ENCODE peak calls at places on chromosome 4, in seven cellular contexts. One of them, this sample, is unnamed.

GRCh38 chr4:174381419-174381818 is 97.7 kb downstream of the CEP44 start:
- DNase-seq in psoas muscle: no peak
- DNase-seq in WTC11: no peak
- DNase-seq in glutamatergic neuron: no peak
- DNase-seq in A549: no peak
- DNase-seq in heart left ventricle: no peak
- DNase-seq in stomach: no peak
- DNase-seq in this sample: no peak

GRCh38 chr4:146943691-146944375 is 1.8 kb downstream of the TTC29 start:
- DNase-seq in WTC11: no peak
- DNase-seq in glutamatergic neuron: no peak
- DNase-seq in A549: no peak
- DNase-seq in stomach: no peak
- DNase-seq in psoas muscle: no peak
- DNase-seq in heart left ventricle: no peak
- DNase-seq in this sample: no peak

GRCh38 chr4:5738061-5738460 is 27.1 kb downstream of the EVC start:
- DNase-seq in glutamatergic neuron: no peak
- DNase-seq in A549: no peak
- DNase-seq in heart left ventricle: no peak
- DNase-seq in stomach: no peak
- DNase-seq in WTC11: no peak
- DNase-seq in psoas muscle: no peak
- DNase-seq in this sample: no peak

GRCh38 chr4:44558206-44558605 is 93.2 kb downstream of the YIPF7 start:
- DNase-seq in psoas muscle: no peak
- DNase-seq in stomach: no peak
- DNase-seq in glutamatergic neuron: no peak
- DNase-seq in A549: no peak
- DNase-seq in heart left ventricle: no peak
- DNase-seq in WTC11: no peak
- DNase-seq in this sample: no peak

GRCh38 chr4:1045595-1046201 is 34.3 kb downstream of the FGFRL1 start:
- DNase-seq in glutamatergic neuron: no peak
- DNase-seq in WTC11: no peak
- DNase-seq in stomach: no peak
- DNase-seq in A549: no peak
- DNase-seq in heart left ventricle: no peak
- DNase-seq in psoas muscle: peak; percentile 42
- DNase-seq in this sample: no peak

GRCh38 chr4:164683040-164683439 is 70.9 kb upstream of the SMIM31 start:
- DNase-seq in glutamatergic neuron: no peak
- DNase-seq in heart left ventricle: no peak
- DNase-seq in stomach: no peak
- DNase-seq in psoas muscle: no peak
- DNase-seq in A549: no peak
- DNase-seq in WTC11: no peak
- DNase-seq in this sample: no peak

GRCh38 chr4:121900132-121900983 is 30.1 kb upstream of the BBS7 start:
- DNase-seq in WTC11: peak; percentile 49
- DNase-seq in psoas muscle: no peak
- DNase-seq in stomach: peak; percentile 35
- DNase-seq in glutamatergic neuron: peak; percentile 53
- DNase-seq in heart left ventricle: peak; percentile 21
- DNase-seq in A549: peak; percentile 51
- DNase-seq in this sample: peak; percentile 56

GRCh38 chr4:108118505-108118904 is 50.2 kb downstream of the LEF1 start:
- DNase-seq in A549: peak; percentile 24
- DNase-seq in WTC11: no peak
- DNase-seq in psoas muscle: no peak
- DNase-seq in glutamatergic neuron: no peak
- DNase-seq in stomach: no peak
- DNase-seq in heart left ventricle: no peak
- DNase-seq in this sample: no peak

GRCh38 chr4:109040441-109040840 is 262.0 kb downstream of the COL25A1 start:
- DNase-seq in WTC11: no peak
- DNase-seq in stomach: no peak
- DNase-seq in psoas muscle: no peak
- DNase-seq in glutamatergic neuron: no peak
- DNase-seq in A549: no peak
- DNase-seq in heart left ventricle: no peak
- DNase-seq in this sample: no peak

GRCh38 chr4:129600898-129601297 is 504.9 kb downstream of the C4orf33 start:
- DNase-seq in heart left ventricle: no peak
- DNase-seq in psoas muscle: no peak
- DNase-seq in stomach: no peak
- DNase-seq in glutamatergic neuron: peak; percentile 22
- DNase-seq in WTC11: no peak
- DNase-seq in A549: no peak
- DNase-seq in this sample: no peak

GRCh38 chr4:67871867-67872266 is 11.9 kb downstream of the TMPRSS11D start:
- DNase-seq in psoas muscle: no peak
- DNase-seq in WTC11: no peak
- DNase-seq in heart left ventricle: no peak
- DNase-seq in A549: peak; percentile 25
- DNase-seq in stomach: no peak
- DNase-seq in glutamatergic neuron: no peak
- DNase-seq in this sample: no peak

GRCh38 chr4:8110071-8110986 is 48.3 kb downstream of the ABLIM2 start:
- DNase-seq in stomach: no peak
- DNase-seq in WTC11: peak; percentile 83
- DNase-seq in psoas muscle: peak; percentile 75
- DNase-seq in A549: peak; percentile 44
- DNase-seq in glutamatergic neuron: peak; percentile 77
- DNase-seq in heart left ventricle: no peak
- DNase-seq in this sample: peak; percentile 60

GRCh38 chr4:94976371-94977011 is 218.7 kb downstream of the BMPR1B start:
- DNase-seq in WTC11: no peak
- DNase-seq in heart left ventricle: no peak
- DNase-seq in stomach: no peak
- DNase-seq in glutamatergic neuron: no peak
- DNase-seq in psoas muscle: no peak
- DNase-seq in A549: peak; percentile 50
- DNase-seq in this sample: no peak

GRCh38 chr4:151355155-151355554 is 29.8 kb upstream of the SH3D19 start:
- DNase-seq in psoas muscle: no peak
- DNase-seq in A549: no peak
- DNase-seq in heart left ventricle: no peak
- DNase-seq in WTC11: no peak
- DNase-seq in glutamatergic neuron: no peak
- DNase-seq in stomach: no peak
- DNase-seq in this sample: no peak

GRCh38 chr4:69894706-69895105 is 34.8 kb upstream of the SULT1E1 start:
- DNase-seq in WTC11: no peak
- DNase-seq in stomach: no peak
- DNase-seq in heart left ventricle: no peak
- DNase-seq in psoas muscle: no peak
- DNase-seq in A549: no peak
- DNase-seq in glutamatergic neuron: no peak
- DNase-seq in this sample: no peak

GRCh38 chr4:172554588-172554987 is 614.0 kb upstream of the GALNT7 start:
- DNase-seq in WTC11: no peak
- DNase-seq in psoas muscle: no peak
- DNase-seq in A549: no peak
- DNase-seq in glutamatergic neuron: no peak
- DNase-seq in stomach: no peak
- DNase-seq in heart left ventricle: no peak
- DNase-seq in this sample: no peak

GRCh38 chr4:150127757-150128156 is 49.5 kb downstream of the DCLK2 start:
- DNase-seq in psoas muscle: no peak
- DNase-seq in stomach: no peak
- DNase-seq in heart left ventricle: no peak
- DNase-seq in WTC11: no peak
- DNase-seq in glutamatergic neuron: no peak
- DNase-seq in A549: no peak
- DNase-seq in this sample: no peak

GRCh38 chr4:124757121-124757520 is 44.6 kb upstream of the ANKRD50 start:
- DNase-seq in WTC11: no peak
- DNase-seq in psoas muscle: no peak
- DNase-seq in A549: no peak
- DNase-seq in glutamatergic neuron: no peak
- DNase-seq in stomach: no peak
- DNase-seq in heart left ventricle: no peak
- DNase-seq in this sample: no peak

GRCh38 chr4:150217804-150218203 is 139.6 kb downstream of the DCLK2 start:
- DNase-seq in glutamatergic neuron: no peak
- DNase-seq in A549: no peak
- DNase-seq in psoas muscle: no peak
- DNase-seq in stomach: no peak
- DNase-seq in heart left ventricle: no peak
- DNase-seq in WTC11: no peak
- DNase-seq in this sample: no peak

GRCh38 chr4:168651374-168651773 is 154.5 kb downstream of the PALLD start:
- DNase-seq in WTC11: no peak
- DNase-seq in A549: no peak
- DNase-seq in psoas muscle: no peak
- DNase-seq in stomach: no peak
- DNase-seq in glutamatergic neuron: no peak
- DNase-seq in heart left ventricle: no peak
- DNase-seq in this sample: no peak

GRCh38 chr4:124199755-124200154 is 512.8 kb downstream of the ANKRD50 start:
- DNase-seq in psoas muscle: no peak
- DNase-seq in heart left ventricle: no peak
- DNase-seq in stomach: no peak
- DNase-seq in A549: no peak
- DNase-seq in glutamatergic neuron: no peak
- DNase-seq in WTC11: no peak
- DNase-seq in this sample: no peak

GRCh38 chr4:38040619-38041018 is 80.4 kb downstream of the PTTG2 start:
- DNase-seq in psoas muscle: no peak
- DNase-seq in A549: no peak
- DNase-seq in WTC11: no peak
- DNase-seq in heart left ventricle: no peak
- DNase-seq in glutamatergic neuron: no peak
- DNase-seq in stomach: no peak
- DNase-seq in this sample: no peak

GRCh38 chr4:125432078-125432477 is 117.3 kb downstream of the FAT4 start:
- DNase-seq in stomach: no peak
- DNase-seq in A549: peak; percentile 9
- DNase-seq in psoas muscle: no peak
- DNase-seq in heart left ventricle: peak; percentile 27
- DNase-seq in glutamatergic neuron: no peak
- DNase-seq in WTC11: peak; percentile 44
- DNase-seq in this sample: peak; percentile 11

DNA sequence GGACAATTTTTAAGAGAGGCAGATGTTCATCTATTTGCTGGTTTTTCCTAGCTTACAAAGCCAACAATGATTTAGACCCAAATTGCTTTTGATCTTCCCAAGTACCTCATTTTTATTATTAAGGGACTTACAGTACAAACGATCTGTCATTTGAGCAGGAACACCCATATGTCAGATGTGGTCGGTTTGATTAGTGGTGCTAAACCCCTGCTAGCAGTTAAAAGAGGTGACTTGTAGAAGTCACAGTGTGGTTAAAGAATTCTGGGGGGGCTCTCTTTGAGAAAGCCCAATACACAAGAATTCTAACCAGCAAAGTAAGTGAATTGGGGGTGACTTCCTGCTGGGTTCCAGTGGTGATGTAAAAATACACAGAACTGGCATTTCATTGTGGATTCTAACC is 136.3 kb downstream of the KIT start:
- DNase-seq in stomach: no peak
- DNase-seq in glutamatergic neuron: no peak
- DNase-seq in A549: no peak
- DNase-seq in heart left ventricle: no peak
- DNase-seq in WTC11: no peak
- DNase-seq in psoas muscle: no peak
- DNase-seq in this sample: no peak
- TF ChIP-seq CTCF in stomach: no peak
- TF ChIP-seq CTCF in glutamatergic neuron: no peak
- TF ChIP-seq CTCF in A549: no peak
- TF ChIP-seq CTCF in heart left ventricle: no peak
- TF ChIP-seq CTCF in WTC11: no peak
- TF ChIP-seq CTCF in psoas muscle: no peak
- TF ChIP-seq CTCF in this sample: no peak

GRCh38 chr4:83644677-83645639 is 109.0 kb downstream of the GPAT3 start:
- DNase-seq in glutamatergic neuron: no peak
- DNase-seq in stomach: no peak
- DNase-seq in WTC11: no peak
- DNase-seq in A549: peak; percentile 68
- DNase-seq in heart left ventricle: no peak
- DNase-seq in psoas muscle: no peak
- DNase-seq in this sample: peak; percentile 33
- TF ChIP-seq CTCF in glutamatergic neuron: peak; percentile 97
- TF ChIP-seq CTCF in stomach: peak; percentile 85
- TF ChIP-seq CTCF in WTC11: peak; percentile 82
- TF ChIP-seq CTCF in A549: peak; percentile 79
- TF ChIP-seq CTCF in heart left ventricle: peak; percentile 89
- TF ChIP-seq CTCF in psoas muscle: peak; percentile 96
- TF ChIP-seq CTCF in this sample: peak; percentile 94

DNA sequence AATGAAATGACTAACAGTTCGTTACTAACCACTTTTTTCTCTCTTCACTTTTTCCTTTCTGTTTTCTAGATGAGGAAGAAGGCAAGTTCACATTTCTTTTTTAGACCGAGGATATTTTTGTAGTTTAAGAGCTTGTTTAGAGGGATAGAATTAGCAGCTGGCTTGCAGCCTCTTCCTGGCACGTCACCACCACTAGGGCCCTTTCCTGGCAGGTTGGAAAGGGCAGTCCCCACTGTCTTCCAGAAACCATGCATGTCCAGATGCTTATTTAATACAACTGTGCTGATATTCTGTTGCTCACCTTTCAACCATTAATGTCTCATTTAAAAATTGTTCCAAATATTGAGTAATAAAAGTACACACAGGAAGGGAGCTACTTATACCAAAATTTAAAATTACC is 209.5 kb upstream of the PACRGL start:
- DNase-seq in A549: no peak
- DNase-seq in WTC11: no peak
- DNase-seq in psoas muscle: no peak
- DNase-seq in stomach: no peak
- DNase-seq in glutamatergic neuron: no peak
- DNase-seq in heart left ventricle: no peak
- DNase-seq in this sample: no peak
- TF ChIP-seq CTCF in A549: no peak
- TF ChIP-seq CTCF in WTC11: no peak
- TF ChIP-seq CTCF in psoas muscle: no peak
- TF ChIP-seq CTCF in stomach: no peak
- TF ChIP-seq CTCF in glutamatergic neuron: peak; percentile 11
- TF ChIP-seq CTCF in heart left ventricle: no peak
- TF ChIP-seq CTCF in this sample: no peak

DNA sequence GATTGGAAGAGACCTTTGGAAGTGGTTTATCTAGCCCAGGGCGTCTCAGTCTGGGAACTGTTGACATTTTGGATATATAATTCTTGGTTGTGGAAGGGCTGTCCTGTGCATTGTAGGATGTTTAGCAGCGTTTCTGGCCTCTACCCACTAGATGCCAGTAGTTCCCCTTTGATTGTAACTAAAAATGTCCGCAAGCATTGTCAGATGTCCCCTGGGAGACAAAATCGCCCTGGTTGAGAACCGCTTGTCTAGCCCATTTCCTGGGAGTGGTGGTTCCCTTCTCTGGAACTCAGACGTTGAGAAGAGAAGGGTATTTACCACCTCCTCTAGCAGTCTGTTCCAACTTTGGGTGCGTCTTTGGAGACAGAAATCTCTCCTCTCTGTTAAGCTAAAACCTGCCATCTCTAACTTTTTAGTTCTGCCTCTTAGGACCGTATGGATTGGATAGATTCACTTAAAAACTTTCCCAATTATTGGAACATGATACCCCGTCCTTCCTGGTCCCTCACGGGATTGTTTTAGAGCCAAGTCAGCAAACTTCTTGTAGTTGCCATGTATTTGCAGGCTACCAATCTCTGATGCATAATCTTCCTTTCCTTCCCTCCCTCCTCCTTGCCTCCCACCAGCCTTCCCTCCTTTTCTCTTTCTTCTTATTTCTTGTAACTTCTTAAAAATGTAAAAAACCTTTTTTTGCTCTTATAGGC is 13.9 kb downstream of the TMEM165 start:
- DNase-seq in glutamatergic neuron: peak; percentile 49
- DNase-seq in psoas muscle: no peak
- DNase-seq in stomach: no peak
- DNase-seq in A549: no peak
- DNase-seq in heart left ventricle: peak; percentile 38
- DNase-seq in WTC11: peak; percentile 19
- DNase-seq in this sample: no peak
- TF ChIP-seq CTCF in glutamatergic neuron: no peak
- TF ChIP-seq CTCF in psoas muscle: peak; percentile 12
- TF ChIP-seq CTCF in stomach: no peak
- TF ChIP-seq CTCF in A549: peak; percentile 10
- TF ChIP-seq CTCF in heart left ventricle: peak; percentile 58
- TF ChIP-seq CTCF in WTC11: no peak
- TF ChIP-seq CTCF in this sample: peak; percentile 13